ENCODE peak calls at places on chromosome 14, in seven cellular contexts. One of them, this sample, is unnamed.
A peak's percentile ranks its signal among the peaks of the same experiment; 100 is the strongest.

GRCh38 chr14:22984959-22985658 is 2.8 kb upstream of the AJUBA start:
- DNase-seq in Karpas-422: no peak
- DNase-seq in effector memory CD4-positive, alpha-beta T cell: no peak
- DNase-seq in GM23338: no peak
- DNase-seq in left ventricle myocardium inferior: no peak
- DNase-seq in PC-9: no peak
- DNase-seq in WERI-Rb-1: no peak
- DNase-seq in this sample: no peak

GRCh38 chr14:57122129-57122528 is 146.6 kb downstream of the EXOC5 start:
- DNase-seq in PC-9: no peak
- DNase-seq in effector memory CD4-positive, alpha-beta T cell: no peak
- DNase-seq in GM23338: no peak
- DNase-seq in WERI-Rb-1: no peak
- DNase-seq in Karpas-422: no peak
- DNase-seq in left ventricle myocardium inferior: no peak
- DNase-seq in this sample: no peak

GRCh38 chr14:37587881-37588666 is 7.0 kb downstream of the FOXA1 start:
- DNase-seq in left ventricle myocardium inferior: no peak
- DNase-seq in Karpas-422: no peak
- DNase-seq in GM23338: peak; percentile 80
- DNase-seq in PC-9: no peak
- DNase-seq in WERI-Rb-1: peak; percentile 27
- DNase-seq in effector memory CD4-positive, alpha-beta T cell: no peak
- DNase-seq in this sample: no peak

GRCh38 chr14:72907886-72908285 is 14.0 kb upstream of the DPF3 start:
- DNase-seq in PC-9: no peak
- DNase-seq in left ventricle myocardium inferior: no peak
- DNase-seq in Karpas-422: no peak
- DNase-seq in GM23338: no peak
- DNase-seq in effector memory CD4-positive, alpha-beta T cell: no peak
- DNase-seq in WERI-Rb-1: no peak
- DNase-seq in this sample: peak; percentile 51

GRCh38 chr14:85154714-85155113 is 375.2 kb upstream of the FLRT2 start:
- DNase-seq in WERI-Rb-1: no peak
- DNase-seq in effector memory CD4-positive, alpha-beta T cell: no peak
- DNase-seq in PC-9: no peak
- DNase-seq in GM23338: no peak
- DNase-seq in Karpas-422: no peak
- DNase-seq in left ventricle myocardium inferior: no peak
- DNase-seq in this sample: no peak

GRCh38 chr14:50792058-50792477 is 38.9 kb downstream of the NIN start:
- DNase-seq in Karpas-422: peak; percentile 80
- DNase-seq in effector memory CD4-positive, alpha-beta T cell: no peak
- DNase-seq in WERI-Rb-1: no peak
- DNase-seq in GM23338: no peak
- DNase-seq in PC-9: no peak
- DNase-seq in left ventricle myocardium inferior: no peak
- DNase-seq in this sample: no peak

GRCh38 chr14:64053694-64054669 is 201.2 kb downstream of the SYNE2 start:
- DNase-seq in GM23338: no peak
- DNase-seq in Karpas-422: no peak
- DNase-seq in WERI-Rb-1: no peak
- DNase-seq in PC-9: no peak
- DNase-seq in effector memory CD4-positive, alpha-beta T cell: no peak
- DNase-seq in left ventricle myocardium inferior: no peak
- DNase-seq in this sample: peak; percentile 12

GRCh38 chr14:26398616-26399015 is 199.2 kb downstream of the NOVA1 start:
- DNase-seq in Karpas-422: no peak
- DNase-seq in WERI-Rb-1: no peak
- DNase-seq in effector memory CD4-positive, alpha-beta T cell: no peak
- DNase-seq in left ventricle myocardium inferior: no peak
- DNase-seq in GM23338: no peak
- DNase-seq in PC-9: no peak
- DNase-seq in this sample: no peak

GRCh38 chr14:23562822-23563472 is 4.6 kb downstream of the AP1G2 start:
- DNase-seq in effector memory CD4-positive, alpha-beta T cell: peak; percentile 47
- DNase-seq in PC-9: peak; percentile 19
- DNase-seq in WERI-Rb-1: peak; percentile 72
- DNase-seq in Karpas-422: peak; percentile 88
- DNase-seq in GM23338: peak; percentile 90
- DNase-seq in left ventricle myocardium inferior: peak; percentile 48
- DNase-seq in this sample: peak; percentile 81

GRCh38 chr14:90773705-90774104 is 42.5 kb downstream of the TTC7B start:
- DNase-seq in left ventricle myocardium inferior: no peak
- DNase-seq in PC-9: no peak
- DNase-seq in WERI-Rb-1: no peak
- DNase-seq in Karpas-422: no peak
- DNase-seq in GM23338: no peak
- DNase-seq in effector memory CD4-positive, alpha-beta T cell: no peak
- DNase-seq in this sample: no peak

GRCh38 chr14:69760810-69761209 is 6.1 kb upstream of the SRSF5 start:
- DNase-seq in Karpas-422: no peak
- DNase-seq in GM23338: no peak
- DNase-seq in PC-9: no peak
- DNase-seq in left ventricle myocardium inferior: no peak
- DNase-seq in effector memory CD4-positive, alpha-beta T cell: no peak
- DNase-seq in WERI-Rb-1: no peak
- DNase-seq in this sample: no peak

GRCh38 chr14:93548102-93548843 is 117.5 kb downstream of the UNC79 start:
- DNase-seq in PC-9: no peak
- DNase-seq in effector memory CD4-positive, alpha-beta T cell: no peak
- DNase-seq in left ventricle myocardium inferior: no peak
- DNase-seq in Karpas-422: no peak
- DNase-seq in GM23338: no peak
- DNase-seq in WERI-Rb-1: no peak
- DNase-seq in this sample: no peak

GRCh38 chr14:79036506-79036905 is 866.3 kb downstream of the NRXN3 start:
- DNase-seq in Karpas-422: no peak
- DNase-seq in PC-9: no peak
- DNase-seq in GM23338: no peak
- DNase-seq in effector memory CD4-positive, alpha-beta T cell: no peak
- DNase-seq in left ventricle myocardium inferior: no peak
- DNase-seq in WERI-Rb-1: no peak
- DNase-seq in this sample: no peak

GRCh38 chr14:73477618-73478266 is 13.0 kb upstream of the RIOX1 start:
- DNase-seq in effector memory CD4-positive, alpha-beta T cell: no peak
- DNase-seq in WERI-Rb-1: no peak
- DNase-seq in PC-9: no peak
- DNase-seq in Karpas-422: no peak
- DNase-seq in GM23338: no peak
- DNase-seq in left ventricle myocardium inferior: no peak
- DNase-seq in this sample: no peak

GRCh38 chr14:30681752-30682355 is 59.7 kb downstream of the SCFD1 start:
- DNase-seq in GM23338: peak; percentile 61
- DNase-seq in Karpas-422: peak; percentile 65
- DNase-seq in effector memory CD4-positive, alpha-beta T cell: no peak
- DNase-seq in WERI-Rb-1: no peak
- DNase-seq in PC-9: no peak
- DNase-seq in left ventricle myocardium inferior: no peak
- DNase-seq in this sample: peak; percentile 5

GRCh38 chr14:35438910-35439713 is 34.6 kb upstream of the NFKBIA start:
- DNase-seq in GM23338: peak; percentile 57
- DNase-seq in left ventricle myocardium inferior: no peak
- DNase-seq in effector memory CD4-positive, alpha-beta T cell: no peak
- DNase-seq in PC-9: no peak
- DNase-seq in WERI-Rb-1: no peak
- DNase-seq in Karpas-422: peak; percentile 93
- DNase-seq in this sample: peak; percentile 32

GRCh38 chr14:64812412-64812811 is 67.3 kb downstream of the SPTB start:
- DNase-seq in Karpas-422: no peak
- DNase-seq in effector memory CD4-positive, alpha-beta T cell: peak; percentile 34
- DNase-seq in GM23338: peak; percentile 90
- DNase-seq in WERI-Rb-1: peak; percentile 58
- DNase-seq in left ventricle myocardium inferior: no peak
- DNase-seq in PC-9: peak; percentile 58
- DNase-seq in this sample: no peak

GRCh38 chr14:100806386-100806785 is 19.5 kb upstream of the MEG3 start:
- DNase-seq in GM23338: no peak
- DNase-seq in Karpas-422: no peak
- DNase-seq in PC-9: no peak
- DNase-seq in left ventricle myocardium inferior: no peak
- DNase-seq in effector memory CD4-positive, alpha-beta T cell: no peak
- DNase-seq in WERI-Rb-1: no peak
- DNase-seq in this sample: no peak

GRCh38 chr14:89307409-89307808 is 109.6 kb downstream of the FOXN3 start:
- DNase-seq in GM23338: no peak
- DNase-seq in WERI-Rb-1: no peak
- DNase-seq in effector memory CD4-positive, alpha-beta T cell: no peak
- DNase-seq in Karpas-422: no peak
- DNase-seq in PC-9: no peak
- DNase-seq in left ventricle myocardium inferior: no peak
- DNase-seq in this sample: no peak

GRCh38 chr14:89299587-89299986 is 117.4 kb downstream of the FOXN3 start:
- DNase-seq in Karpas-422: no peak
- DNase-seq in PC-9: no peak
- DNase-seq in WERI-Rb-1: no peak
- DNase-seq in GM23338: no peak
- DNase-seq in effector memory CD4-positive, alpha-beta T cell: no peak
- DNase-seq in left ventricle myocardium inferior: no peak
- DNase-seq in this sample: no peak

GRCh38 chr14:89304972-89305703 is 111.9 kb downstream of the FOXN3 start:
- DNase-seq in effector memory CD4-positive, alpha-beta T cell: no peak
- DNase-seq in GM23338: no peak
- DNase-seq in left ventricle myocardium inferior: no peak
- DNase-seq in PC-9: no peak
- DNase-seq in Karpas-422: peak; percentile 58
- DNase-seq in WERI-Rb-1: no peak
- DNase-seq in this sample: peak; percentile 58

GRCh38 chr14:89302396-89302950 is 114.6 kb downstream of the FOXN3 start:
- DNase-seq in effector memory CD4-positive, alpha-beta T cell: no peak
- DNase-seq in left ventricle myocardium inferior: no peak
- DNase-seq in WERI-Rb-1: no peak
- DNase-seq in Karpas-422: no peak
- DNase-seq in GM23338: no peak
- DNase-seq in PC-9: no peak
- DNase-seq in this sample: no peak

GRCh38 chr14:89303452-89304435 is 113.3 kb downstream of the FOXN3 start:
- DNase-seq in GM23338: no peak
- DNase-seq in left ventricle myocardium inferior: peak; percentile 53
- DNase-seq in effector memory CD4-positive, alpha-beta T cell: no peak
- DNase-seq in Karpas-422: peak; percentile 92
- DNase-seq in PC-9: no peak
- DNase-seq in WERI-Rb-1: no peak
- DNase-seq in this sample: peak; percentile 77
- H3K4me3 ChIP-seq in GM23338: no peak overlapping the region
- H3K4me3 ChIP-seq in left ventricle myocardium inferior: peak overlapping the region; percentile 55
- H3K4me3 ChIP-seq in effector memory CD4-positive, alpha-beta T cell: no peak overlapping the region
- H3K4me3 ChIP-seq in Karpas-422: peak overlapping the region; percentile 55
- H3K4me3 ChIP-seq in PC-9: no peak overlapping the region
- H3K4me3 ChIP-seq in WERI-Rb-1: no peak overlapping the region
- H3K4me3 ChIP-seq in this sample: peak overlapping the region; percentile 65

GRCh38 chr14:82626156-82627055 is 1092.8 kb upstream of the SEL1L start:
- DNase-seq in PC-9: no peak
- DNase-seq in GM23338: no peak
- DNase-seq in left ventricle myocardium inferior: no peak
- DNase-seq in WERI-Rb-1: no peak
- DNase-seq in Karpas-422: no peak
- DNase-seq in effector memory CD4-positive, alpha-beta T cell: no peak
- DNase-seq in this sample: no peak

GRCh38 chr14:82621881-82622450 is 1088.3 kb upstream of the SEL1L start:
- DNase-seq in Karpas-422: no peak
- DNase-seq in left ventricle myocardium inferior: no peak
- DNase-seq in GM23338: peak; percentile 51
- DNase-seq in WERI-Rb-1: peak; percentile 14
- DNase-seq in effector memory CD4-positive, alpha-beta T cell: no peak
- DNase-seq in PC-9: no peak
- DNase-seq in this sample: no peak
- H3K4me3 ChIP-seq in Karpas-422: no peak overlapping the region
- H3K4me3 ChIP-seq in left ventricle myocardium inferior: no peak overlapping the region
- H3K4me3 ChIP-seq in GM23338: no peak overlapping the region
- H3K4me3 ChIP-seq in WERI-Rb-1: no peak overlapping the region
- H3K4me3 ChIP-seq in effector memory CD4-positive, alpha-beta T cell: no peak overlapping the region
- H3K4me3 ChIP-seq in PC-9: no peak overlapping the region
- H3K4me3 ChIP-seq in this sample: no peak overlapping the region

GRCh38 chr14:20578784-20579502 is 8.9 kb downstream of the RNASE11 start:
- DNase-seq in GM23338: no peak
- DNase-seq in effector memory CD4-positive, alpha-beta T cell: no peak
- DNase-seq in left ventricle myocardium inferior: no peak
- DNase-seq in WERI-Rb-1: no peak
- DNase-seq in PC-9: no peak
- DNase-seq in Karpas-422: no peak
- DNase-seq in this sample: no peak

GRCh38 chr14:20583908-20584307 is 3.9 kb downstream of the RNASE11 start:
- DNase-seq in PC-9: no peak
- DNase-seq in WERI-Rb-1: no peak
- DNase-seq in effector memory CD4-positive, alpha-beta T cell: no peak
- DNase-seq in GM23338: no peak
- DNase-seq in left ventricle myocardium inferior: no peak
- DNase-seq in Karpas-422: no peak
- DNase-seq in this sample: no peak

GRCh38 chr14:20578325-20578724 is 9.5 kb downstream of the RNASE11 start:
- DNase-seq in PC-9: no peak
- DNase-seq in left ventricle myocardium inferior: no peak
- DNase-seq in effector memory CD4-positive, alpha-beta T cell: no peak
- DNase-seq in GM23338: peak; percentile 90
- DNase-seq in WERI-Rb-1: no peak
- DNase-seq in Karpas-422: no peak
- DNase-seq in this sample: no peak

GRCh38 chr14:20583142-20583541 is 4.7 kb downstream of the RNASE11 start:
- DNase-seq in effector memory CD4-positive, alpha-beta T cell: no peak
- DNase-seq in GM23338: no peak
- DNase-seq in PC-9: no peak
- DNase-seq in WERI-Rb-1: no peak
- DNase-seq in Karpas-422: no peak
- DNase-seq in left ventricle myocardium inferior: no peak
- DNase-seq in this sample: no peak

GRCh38 chr14:20580242-20580641 is 7.6 kb downstream of the RNASE11 start:
- DNase-seq in WERI-Rb-1: no peak
- DNase-seq in GM23338: no peak
- DNase-seq in Karpas-422: no peak
- DNase-seq in PC-9: no peak
- DNase-seq in left ventricle myocardium inferior: no peak
- DNase-seq in effector memory CD4-positive, alpha-beta T cell: no peak
- DNase-seq in this sample: no peak
- H3K4me3 ChIP-seq in WERI-Rb-1: no peak overlapping the region
- H3K4me3 ChIP-seq in GM23338: no peak overlapping the region
- H3K4me3 ChIP-seq in Karpas-422: no peak overlapping the region
- H3K4me3 ChIP-seq in PC-9: no peak overlapping the region
- H3K4me3 ChIP-seq in left ventricle myocardium inferior: no peak overlapping the region
- H3K4me3 ChIP-seq in effector memory CD4-positive, alpha-beta T cell: no peak overlapping the region
- H3K4me3 ChIP-seq in this sample: no peak overlapping the region

DNA sequence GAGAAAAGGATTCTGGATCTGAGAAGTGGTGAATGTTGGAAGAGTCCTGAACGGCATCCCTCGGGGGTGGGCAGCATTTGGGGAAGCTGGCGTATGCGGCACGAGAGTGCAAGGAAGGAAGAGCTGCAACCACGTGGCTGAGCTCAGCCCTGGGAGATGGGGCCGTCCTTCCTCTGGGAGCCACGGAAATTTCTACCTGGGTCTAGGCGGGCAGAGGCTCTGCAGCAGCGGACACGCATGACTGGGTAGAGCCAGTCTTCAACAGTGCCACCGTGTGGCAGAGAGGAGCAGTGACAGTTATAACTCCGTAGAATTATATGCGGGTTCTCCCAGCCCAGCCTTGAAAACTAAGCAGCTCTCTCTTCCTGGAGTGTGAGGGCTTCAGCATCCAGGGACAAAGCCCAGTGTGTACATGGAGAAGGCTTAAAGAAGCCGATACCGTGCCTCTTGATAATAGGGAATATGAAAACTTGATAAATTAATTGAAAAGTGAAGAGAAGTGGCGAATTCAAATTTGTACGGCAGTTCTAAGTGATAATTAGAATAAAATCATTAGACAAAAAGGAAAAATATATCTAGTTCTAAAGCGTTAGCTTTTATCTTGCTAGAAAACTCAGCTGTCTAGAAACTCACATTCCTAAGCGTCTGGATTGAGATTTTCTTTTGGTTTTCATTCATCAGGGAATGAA is 82.9 kb upstream of the STXBP6 start:
- DNase-seq in GM23338: peak; percentile 92
- DNase-seq in WERI-Rb-1: peak; percentile 35
- DNase-seq in Karpas-422: peak; percentile 85
- DNase-seq in left ventricle myocardium inferior: peak; percentile 51
- DNase-seq in PC-9: peak; percentile 49
- DNase-seq in effector memory CD4-positive, alpha-beta T cell: peak; percentile 29
- DNase-seq in this sample: peak; percentile 73
- H3K4me3 ChIP-seq in GM23338: peak overlapping the region; percentile 34
- H3K4me3 ChIP-seq in WERI-Rb-1: no peak overlapping the region
- H3K4me3 ChIP-seq in Karpas-422: no peak overlapping the region
- H3K4me3 ChIP-seq in left ventricle myocardium inferior: peak overlapping the region; percentile 45
- H3K4me3 ChIP-seq in PC-9: no peak overlapping the region
- H3K4me3 ChIP-seq in effector memory CD4-positive, alpha-beta T cell: no peak overlapping the region
- H3K4me3 ChIP-seq in this sample: no peak overlapping the region